ENCODE peak calls at places on chromosomes 11 and 22, in ten cellular contexts. One of them, this sample, is unnamed.
A peak's percentile ranks its signal among the peaks of the same experiment; 100 is the strongest.

GRCh38 chr11:60984616-60985015 is 13.1 kb downstream of the CD6 start:
- DNase-seq in stimulated activated CD8-positive, alpha-beta memory T cell treated with anti-CD3 and anti-CD28 coated beads, Interleukin-2, amount 100 ng/mL, for 1 hour: no peak
- DNase-seq in activated effector memory CD4-positive, alpha-beta T cell treated with anti-CD3 and anti-CD28 coated beads, Interleukin-2, amount 50 U/mL, for 16 hours: no peak
- DNase-seq in psoas muscle: no peak
- DNase-seq in T-helper 2 cell: no peak
- DNase-seq in Caco-2: no peak
- DNase-seq in heart left ventricle: no peak
- DNase-seq in iPS-NIHi11: no peak
- DNase-seq in Peyer's patch: no peak
- DNase-seq in posterior cingulate gyrus: no peak
- DNase-seq in this sample: no peak

GRCh38 chr11:102513869-102514268 is 16.7 kb downstream of the MMP7 start:
- DNase-seq in stimulated activated CD8-positive, alpha-beta memory T cell treated with anti-CD3 and anti-CD28 coated beads, Interleukin-2, amount 100 ng/mL, for 1 hour: no peak
- DNase-seq in activated effector memory CD4-positive, alpha-beta T cell treated with anti-CD3 and anti-CD28 coated beads, Interleukin-2, amount 50 U/mL, for 16 hours: no peak
- DNase-seq in psoas muscle: peak; percentile 27
- DNase-seq in T-helper 2 cell: no peak
- DNase-seq in Caco-2: no peak
- DNase-seq in heart left ventricle: no peak
- DNase-seq in iPS-NIHi11: no peak
- DNase-seq in Peyer's patch: peak; percentile 78
- DNase-seq in posterior cingulate gyrus: no peak
- DNase-seq in this sample: no peak

GRCh38 chr22:50403701-50404101 is 60.6 kb downstream of the PPP6R2 start:
- DNase-seq in stimulated activated CD8-positive, alpha-beta memory T cell treated with anti-CD3 and anti-CD28 coated beads, Interleukin-2, amount 100 ng/mL, for 1 hour: no peak
- DNase-seq in activated effector memory CD4-positive, alpha-beta T cell treated with anti-CD3 and anti-CD28 coated beads, Interleukin-2, amount 50 U/mL, for 16 hours: no peak
- DNase-seq in psoas muscle: peak; percentile 55
- DNase-seq in T-helper 2 cell: no peak
- DNase-seq in Caco-2: no peak
- DNase-seq in heart left ventricle: peak; percentile 63
- DNase-seq in iPS-NIHi11: no peak
- DNase-seq in Peyer's patch: peak; percentile 63
- DNase-seq in posterior cingulate gyrus: peak; percentile 47
- DNase-seq in this sample: no peak

GRCh38 chr11:34682822-34683221 is 61.9 kb downstream of the EHF start:
- DNase-seq in stimulated activated CD8-positive, alpha-beta memory T cell treated with anti-CD3 and anti-CD28 coated beads, Interleukin-2, amount 100 ng/mL, for 1 hour: no peak
- DNase-seq in activated effector memory CD4-positive, alpha-beta T cell treated with anti-CD3 and anti-CD28 coated beads, Interleukin-2, amount 50 U/mL, for 16 hours: no peak
- DNase-seq in psoas muscle: no peak
- DNase-seq in T-helper 2 cell: no peak
- DNase-seq in Caco-2: no peak
- DNase-seq in heart left ventricle: no peak
- DNase-seq in iPS-NIHi11: peak; percentile 12
- DNase-seq in Peyer's patch: no peak
- DNase-seq in posterior cingulate gyrus: no peak
- DNase-seq in this sample: no peak

GRCh38 chr22:42270178-42270511 is 308 bp downstream of the TCF20 start:
- DNase-seq in stimulated activated CD8-positive, alpha-beta memory T cell treated with anti-CD3 and anti-CD28 coated beads, Interleukin-2, amount 100 ng/mL, for 1 hour: no peak
- DNase-seq in activated effector memory CD4-positive, alpha-beta T cell treated with anti-CD3 and anti-CD28 coated beads, Interleukin-2, amount 50 U/mL, for 16 hours: no peak
- DNase-seq in psoas muscle: no peak
- DNase-seq in T-helper 2 cell: peak; percentile 25
- DNase-seq in Caco-2: peak; percentile 82
- DNase-seq in heart left ventricle: no peak
- DNase-seq in iPS-NIHi11: peak; percentile 89
- DNase-seq in Peyer's patch: peak; percentile 53
- DNase-seq in posterior cingulate gyrus: no peak
- DNase-seq in this sample: no peak

GRCh38 chr11:34837246-34837856 is 78.8 kb downstream of the APIP start:
- DNase-seq in stimulated activated CD8-positive, alpha-beta memory T cell treated with anti-CD3 and anti-CD28 coated beads, Interleukin-2, amount 100 ng/mL, for 1 hour: no peak
- DNase-seq in activated effector memory CD4-positive, alpha-beta T cell treated with anti-CD3 and anti-CD28 coated beads, Interleukin-2, amount 50 U/mL, for 16 hours: no peak
- DNase-seq in psoas muscle: no peak
- DNase-seq in T-helper 2 cell: no peak
- DNase-seq in Caco-2: peak; percentile 49
- DNase-seq in heart left ventricle: no peak
- DNase-seq in iPS-NIHi11: no peak
- DNase-seq in Peyer's patch: no peak
- DNase-seq in posterior cingulate gyrus: no peak
- DNase-seq in this sample: no peak

GRCh38 chr22:46085831-46086576 is 64.3 kb upstream of the PPARA start:
- DNase-seq in stimulated activated CD8-positive, alpha-beta memory T cell treated with anti-CD3 and anti-CD28 coated beads, Interleukin-2, amount 100 ng/mL, for 1 hour: no peak
- DNase-seq in activated effector memory CD4-positive, alpha-beta T cell treated with anti-CD3 and anti-CD28 coated beads, Interleukin-2, amount 50 U/mL, for 16 hours: no peak
- DNase-seq in psoas muscle: peak; percentile 91
- DNase-seq in T-helper 2 cell: no peak
- DNase-seq in Caco-2: peak; percentile 82
- DNase-seq in heart left ventricle: peak; percentile 92
- DNase-seq in iPS-NIHi11: no peak
- DNase-seq in Peyer's patch: peak; percentile 90
- DNase-seq in posterior cingulate gyrus: no peak
- DNase-seq in this sample: no peak

GRCh38 chr11:79461144-79461543 is 20.3 kb upstream of the TENM4 start:
- DNase-seq in stimulated activated CD8-positive, alpha-beta memory T cell treated with anti-CD3 and anti-CD28 coated beads, Interleukin-2, amount 100 ng/mL, for 1 hour: no peak
- DNase-seq in activated effector memory CD4-positive, alpha-beta T cell treated with anti-CD3 and anti-CD28 coated beads, Interleukin-2, amount 50 U/mL, for 16 hours: no peak
- DNase-seq in psoas muscle: no peak
- DNase-seq in T-helper 2 cell: no peak
- DNase-seq in Caco-2: peak; percentile 50
- DNase-seq in heart left ventricle: no peak
- DNase-seq in iPS-NIHi11: no peak
- DNase-seq in Peyer's patch: no peak
- DNase-seq in posterior cingulate gyrus: no peak
- DNase-seq in this sample: peak; percentile 2

GRCh38 chr11:61509058-61510029 is 795 bp downstream of the LRRC10B start:
- DNase-seq in stimulated activated CD8-positive, alpha-beta memory T cell treated with anti-CD3 and anti-CD28 coated beads, Interleukin-2, amount 100 ng/mL, for 1 hour: peak; percentile 10
- DNase-seq in activated effector memory CD4-positive, alpha-beta T cell treated with anti-CD3 and anti-CD28 coated beads, Interleukin-2, amount 50 U/mL, for 16 hours: peak; percentile 83
- DNase-seq in psoas muscle: peak; percentile 74
- DNase-seq in T-helper 2 cell: peak; percentile 9
- DNase-seq in Caco-2: peak; percentile 87
- DNase-seq in heart left ventricle: peak; percentile 80
- DNase-seq in iPS-NIHi11: peak; percentile 87
- DNase-seq in Peyer's patch: peak; percentile 68
- DNase-seq in posterior cingulate gyrus: no peak
- DNase-seq in this sample: no peak

GRCh38 chr22:42493393-42493792 is 26.2 kb downstream of the RRP7A start:
- DNase-seq in stimulated activated CD8-positive, alpha-beta memory T cell treated with anti-CD3 and anti-CD28 coated beads, Interleukin-2, amount 100 ng/mL, for 1 hour: no peak
- DNase-seq in activated effector memory CD4-positive, alpha-beta T cell treated with anti-CD3 and anti-CD28 coated beads, Interleukin-2, amount 50 U/mL, for 16 hours: no peak
- DNase-seq in psoas muscle: no peak
- DNase-seq in T-helper 2 cell: no peak
- DNase-seq in Caco-2: no peak
- DNase-seq in heart left ventricle: no peak
- DNase-seq in iPS-NIHi11: peak; percentile 30
- DNase-seq in Peyer's patch: no peak
- DNase-seq in posterior cingulate gyrus: no peak
- DNase-seq in this sample: no peak

GRCh38 chr11:118007040-118007439 is 20.8 kb downstream of the IL10RA start:
- DNase-seq in stimulated activated CD8-positive, alpha-beta memory T cell treated with anti-CD3 and anti-CD28 coated beads, Interleukin-2, amount 100 ng/mL, for 1 hour: no peak
- DNase-seq in activated effector memory CD4-positive, alpha-beta T cell treated with anti-CD3 and anti-CD28 coated beads, Interleukin-2, amount 50 U/mL, for 16 hours: no peak
- DNase-seq in psoas muscle: no peak
- DNase-seq in T-helper 2 cell: no peak
- DNase-seq in Caco-2: no peak
- DNase-seq in heart left ventricle: no peak
- DNase-seq in iPS-NIHi11: no peak
- DNase-seq in Peyer's patch: no peak
- DNase-seq in posterior cingulate gyrus: no peak
- DNase-seq in this sample: no peak